ENCODE peak calls at places on chromosomes 6 and 20, in ten cellular contexts. C is A549, F is body of pancreas, D is thyroid gland, E is breast epithelium, T is ovary, X is endothelial cell of umbilical vein, A is spleen, V is IMR-90, R is K562. Y is an unnamed sample. For H3K4me1, the result is how much of the 10 kb centered on the place peaks cover.

GRCh38 chr6:69933239-69933638 is 66.9 kb downstream of the COL19A1 start:
- DNase-seq in X (no peak), A (no peak), T (no peak), C (no peak), D (no peak), E (no peak), V (peak), R (no peak), F (no peak), Y (no peak)

GRCh38 chr6:141467881-141468280 is 664.8 kb upstream of the GJE1 start:
- DNase-seq in V (no peak), D (no peak), C (no peak), E (no peak), T (no peak), A (no peak), R (no peak), X (no peak), F (no peak), Y (no peak)

GRCh38 chr20:7856756-7857155 is 83.5 kb downstream of the HAO1 start:
- DNase-seq in C (peak), F (no peak), E (no peak), X (peak), D (no peak), R (no peak), A (no peak), V (peak), T (no peak), Y (no peak)

GRCh38 chr6:151070666-151071065 is 169.1 kb upstream of the AKAP12 start:
- DNase-seq in F (no peak), C (peak), X (peak), T (no peak), E (no peak), D (no peak), R (no peak), V (peak), A (no peak), Y (no peak)

GRCh38 chr6:125658759-125659431 is 90.5 kb upstream of the HEY2 start:
- DNase-seq in V (no peak), T (no peak), F (no peak), R (no peak), C (peak), A (no peak), D (no peak), X (no peak), E (peak), Y (no peak)

GRCh38 chr6:118372413-118372812 is 175.7 kb upstream of the PLN start:
- DNase-seq in C (no peak), D (no peak), A (no peak), V (peak), T (no peak), R (no peak), F (no peak), E (no peak), X (peak), Y (no peak)

GRCh38 chr6:1619666-1620503 is 10.2 kb downstream of the FOXC1 start:
- DNase-seq in C (no peak), R (no peak), F (no peak), D (peak), A (peak), T (no peak), V (no peak), E (no peak), X (peak), Y (no peak)

GRCh38 chr20:22567944-22568871 is 16.2 kb downstream of the FOXA2 start:
- DNase-seq in D (no peak), E (no peak), T (no peak), C (no peak), X (no peak), V (no peak), R (no peak), F (peak), A (no peak), Y (no peak)

GRCh38 chr6:5767471-5767870 is 239.3 kb downstream of the NRN1 start:
- DNase-seq in R (no peak), F (no peak), X (no peak), E (no peak), D (no peak), T (no peak), C (no peak), V (no peak), A (no peak), Y (no peak)

GRCh38 chr6:167670938-167671338 is 155.8 kb upstream of the AFDN start:
- DNase-seq in X (no peak), F (no peak), A (no peak), C (no peak), V (no peak), R (no peak), T (no peak), D (no peak), E (no peak), Y (no peak)

GRCh38 chr6:11585426-11586016 is 48.0 kb downstream of the TMEM170B start:
- DNase-seq in F (no peak), X (peak), C (peak), T (no peak), E (no peak), R (peak), A (no peak), V (peak), D (no peak), Y (no peak)

GRCh38 chr20:54228841-54229240 is 21.0 kb downstream of the PFDN4 start:
- DNase-seq in A (no peak), T (no peak), X (no peak), E (no peak), V (peak), C (no peak), F (no peak), D (no peak), R (no peak), Y (no peak)

GRCh38 chr6:72554203-72554564 is 67.7 kb upstream of the KCNQ5 start:
- DNase-seq in R (no peak), F (no peak), C (peak), E (no peak), V (peak), X (no peak), A (no peak), D (no peak), T (no peak), Y (no peak)

GRCh38 chr6:88490865-88491264 is 324.7 kb upstream of the CNR1 start:
- DNase-seq in E (no peak), T (no peak), X (peak), D (no peak), F (no peak), R (no peak), V (no peak), A (no peak), C (no peak), Y (no peak)

GRCh38 chr6:3825851-3826581 is 23.2 kb upstream of the FAM50B start:
- DNase-seq in V (peak), R (no peak), D (peak), E (peak), C (peak), A (peak), X (peak), F (peak), T (peak), Y (peak)

GRCh38 chr6:87589693-87590416 is at the start of the genes ORC3 and RARS2:
- DNase-seq in D (peak), A (peak), T (peak), X (peak), E (peak), R (peak), V (peak), C (peak), F (peak), Y (peak)

GRCh38 chr20:407953-408842 is at the start of gene RBCK1:
- DNase-seq in R (peak), D (peak), A (peak), C (peak), E (peak), F (peak), X (peak), T (peak), V (peak), Y (peak)

GRCh38 chr6:157756708-157757429 is 66.2 kb upstream of the SNX9 start:
- DNase-seq in F (peak), T (peak), A (peak), C (peak), E (peak), V (peak), D (peak), R (peak), X (peak), Y (peak)

GRCh38 chr6:118551063-118551672 is 3.1 kb downstream of the PLN start:
- DNase-seq in X (peak), D (no peak), E (no peak), A (no peak), F (no peak), C (peak), V (peak), R (peak), T (no peak), Y (no peak)

GRCh38 chr20:61205769-61206168 is 46.3 kb upstream of the CDH4 start:
- DNase-seq in F (no peak), A (no peak), C (no peak), X (no peak), T (no peak), E (no peak), D (no peak), V (no peak), R (no peak), Y (no peak)

GRCh38 chr20:40085513-40085912 is 603.5 kb downstream of the MAFB start:
- DNase-seq in T (no peak), R (no peak), V (no peak), X (no peak), E (no peak), C (no peak), A (no peak), F (no peak), D (no peak), Y (no peak)

GRCh38 chr6:36624461-36625160 is 30.4 kb downstream of the SRSF3 start:
- DNase-seq in R (no peak), V (no peak), T (no peak), F (no peak), D (no peak), E (no peak), A (no peak), X (no peak), C (no peak), Y (no peak)
- H3K4me3 ChIP-seq in R (no peak), V (peak), T (no peak), F (no peak), D (no peak), E (no peak), A (no peak), X (no peak), C (no peak), Y (no peak)

GRCh38 chr20:36470482-36471062 is 70.7 kb upstream of the MYL9 start:
- DNase-seq in V (no peak), D (no peak), T (no peak), A (no peak), F (no peak), X (no peak), E (no peak), C (no peak), R (no peak), Y (no peak)
- H3K4me1 ChIP-seq in V (half or more), D (half or more), T (under half), A (half or more), F (half or more), X (half or more), E (under half), C (half or more), R (under half), Y (under half)

GRCh38 chr6:13487122-13488014 is at the start of gene GFOD1:
- DNase-seq in D (peak), R (peak), T (peak), X (peak), V (peak), A (peak), E (peak), F (peak), C (peak), Y (peak)
- TF ChIP-seq POLR2A in D (peak), R (peak), T (peak), X (peak), V (peak), A (no peak), E (no peak), F (peak), C (peak), Y (peak)

GRCh38 chr6:28747083-28747630 is 176.6 kb downstream of the TRIM27 start:
- DNase-seq in D (no peak), X (no peak), V (no peak), A (no peak), T (no peak), R (peak), F (no peak), E (no peak), C (no peak), Y (no peak)
- H3K4me3 ChIP-seq in D (no peak), X (no peak), V (peak), A (no peak), T (no peak), R (peak), F (no peak), E (no peak), C (peak), Y (no peak)

DNA sequence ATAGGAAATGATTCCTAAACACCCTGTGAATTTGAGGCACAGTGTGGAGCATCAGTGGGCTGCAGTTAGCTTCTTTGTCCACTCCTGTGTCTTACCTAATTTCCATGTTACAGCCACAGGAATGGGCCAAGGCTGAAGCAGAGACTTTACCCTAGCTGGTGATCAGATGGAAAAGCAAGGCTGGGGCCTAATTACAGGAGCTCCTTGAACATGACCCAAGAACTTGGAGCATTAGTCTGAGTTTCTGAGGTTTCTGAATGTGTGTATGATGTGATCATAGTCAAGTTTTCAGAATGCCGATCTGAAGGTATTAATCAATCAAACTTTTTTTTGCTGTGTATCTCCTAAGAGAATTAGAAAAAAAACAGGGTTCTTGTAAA is 18.0 kb downstream of the HECA start:
- DNase-seq in F (no peak), V (peak), T (no peak), R (no peak), A (no peak), X (no peak), C (no peak), D (no peak), E (no peak), Y (no peak)
- H3K4me1 ChIP-seq in F (under half), V (under half), T (under half), R (under half), A (under half), X (under half), C (under half), D (under half), E (under half), Y (under half)

GRCh38 chr20:2699775-2700413 is 7.3 kb downstream of the EBF4 start:
- DNase-seq in C (no peak), R (no peak), V (no peak), E (no peak), F (no peak), D (no peak), X (no peak), A (no peak), T (no peak), Y (no peak)
- TF ChIP-seq POLR2A in C (no peak), R (no peak), V (no peak), E (no peak), F (no peak), D (no peak), X (no peak), A (no peak), T (no peak), Y (no peak)

DNA sequence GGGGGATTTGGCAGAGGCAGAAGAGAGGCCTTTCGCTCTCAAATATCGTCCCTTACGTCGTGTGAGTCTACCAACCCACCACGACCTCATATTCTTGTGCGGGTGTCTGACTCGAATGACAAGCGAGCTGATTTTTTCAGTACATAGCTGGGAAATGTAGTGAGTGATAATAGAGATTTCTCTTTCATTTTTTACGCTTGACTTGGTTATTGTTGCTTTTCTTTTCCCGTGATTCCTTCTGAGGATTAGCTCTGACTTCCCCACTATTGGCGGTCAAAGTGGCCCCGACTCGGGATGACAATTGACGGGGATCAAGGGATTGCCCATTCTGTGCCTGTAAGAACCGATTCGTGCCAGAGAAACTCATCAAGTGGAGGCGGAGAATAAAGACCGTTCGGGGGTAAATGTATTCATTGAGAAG is 44.3 kb upstream of the OSTM1 start:
- DNase-seq in V (no peak), F (no peak), R (no peak), D (no peak), X (peak), E (no peak), T (no peak), C (no peak), A (no peak), Y (no peak)
- H3K4me3 ChIP-seq in V (peak), F (no peak), R (no peak), D (no peak), X (peak), E (peak), T (peak), C (peak), A (peak), Y (peak)

GRCh38 chr6:160735523-160735922 is 33.5 kb downstream of the PLG start:
- DNase-seq in T (no peak), R (no peak), E (no peak), V (no peak), F (no peak), D (no peak), X (no peak), C (no peak), A (no peak), Y (no peak)
- H3K4me1 ChIP-seq in T (under half), R (under half), E (under half), V (under half), F (under half), D (under half), X (under half), C (under half), A (under half), Y (under half)

DNA sequence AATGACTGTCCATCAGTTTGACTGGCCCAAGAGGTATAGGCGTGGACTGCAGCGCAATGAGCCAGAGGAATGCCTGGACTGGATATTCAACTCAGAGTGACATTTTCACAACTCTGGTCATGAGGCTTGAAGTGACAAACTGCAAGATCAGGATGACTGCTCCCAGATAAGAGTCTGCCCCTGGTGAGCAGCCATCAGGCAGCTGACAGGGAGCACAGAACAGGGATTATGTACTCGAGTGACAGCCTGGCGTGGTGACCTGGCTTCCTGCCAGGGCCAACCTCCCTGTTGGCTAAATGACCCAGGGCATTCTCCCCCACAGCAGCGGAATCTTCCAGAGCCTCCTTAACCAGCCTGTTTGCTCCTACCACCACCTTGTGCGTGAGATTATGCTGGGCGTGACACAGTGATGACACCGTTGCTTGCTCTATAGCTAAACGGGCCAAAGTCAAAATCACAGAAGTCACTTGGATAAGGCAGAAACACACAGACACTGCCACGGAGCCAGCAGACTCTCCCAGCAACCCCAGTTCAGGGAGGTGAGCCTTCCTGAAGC is 209.1 kb upstream of the JARID2 start:
- DNase-seq in C (no peak), D (peak), R (peak), A (no peak), V (no peak), E (peak), X (no peak), F (peak), T (no peak), Y (no peak)
- TF ChIP-seq POLR2A in C (no peak), D (no peak), R (no peak), A (no peak), V (no peak), E (no peak), X (no peak), F (no peak), T (no peak), Y (no peak)

GRCh38 chr20:56393133-56393472 is 658 bp downstream of the CSTF1 start:
- DNase-seq in F (no peak), C (peak), T (no peak), X (peak), E (no peak), A (no peak), V (no peak), R (no peak), D (no peak), Y (no peak)
- H3K4me3 ChIP-seq in F (peak), C (peak), T (peak), X (peak), E (peak), A (peak), V (peak), R (peak), D (no peak), Y (peak)